ENCODE peak calls at places on chromosomes 4 and X, in seven cellular contexts. L is H9, I is H1, U is mesenchymal stem cell, K is IMR-90, X is mesendoderm, Q is trophoblast cell. V is an unnamed sample. For H3K27me3, the result is how much of the 10 kb centered on the place peaks cover.

GRCh38 chr4:16875487-16875886 is 23.0 kb downstream of the LDB2 start:
- DNase-seq in L (no peak), I (no peak), U (peak), K (peak), X (peak), Q (no peak), V (no peak)

GRCh38 chr4:175927121-175927520 is 115.1 kb upstream of the GPM6A start:
- DNase-seq in L (no peak), I (no peak), U (peak), K (no peak), X (no peak), Q (no peak), V (no peak)

GRCh38 chrX:44908198-44908597 is 35.2 kb downstream of the KDM6A start:
- DNase-seq in L (no peak), I (no peak), U (no peak), K (peak), X (no peak), Q (no peak), V (no peak)

GRCh38 chr4:176635372-176636261 is 157.1 kb downstream of the VEGFC start:
- DNase-seq in L (no peak), I (no peak), U (peak), K (peak), X (peak), Q (no peak), V (no peak)

GRCh38 chrX:145751943-145752342 is 65.7 kb upstream of the SLITRK2 start:
- DNase-seq in L (no peak), I (no peak), U (no peak), K (no peak), X (no peak), Q (no peak), V (no peak)

GRCh38 chr4:183422962-183423653 is 21.3 kb upstream of the CDKN2AIP start:
- DNase-seq in L (peak), I (no peak), U (peak), K (peak), X (no peak), Q (peak), V (no peak)

GRCh38 chr4:41887821-41888699 is 47.2 kb upstream of the TMEM33 start:
- DNase-seq in L (no peak), I (no peak), U (peak), K (peak), X (peak), Q (no peak), V (no peak)

GRCh38 chr4:181504846-181505374 is 738.3 kb upstream of the TENM3 start:
- DNase-seq in L (no peak), I (no peak), U (no peak), K (no peak), X (no peak), Q (no peak), V (no peak)

GRCh38 chr4:186299291-186299690 is 33.3 kb downstream of the F11 start:
- DNase-seq in L (no peak), I (no peak), U (no peak), K (no peak), X (no peak), Q (no peak), V (no peak)

GRCh38 chr4:146514651-146515379 is 6.9 kb downstream of the SLC10A7 start:
- DNase-seq in L (peak), I (no peak), U (no peak), K (no peak), X (peak), Q (no peak), V (no peak)

GRCh38 chrX:70500826-70501225 is 56.2 kb downstream of the DLG3 start:
- DNase-seq in L (no peak), I (no peak), U (no peak), K (no peak), X (no peak), Q (no peak), V (no peak)

GRCh38 chrX:40748977-40749376 is 13.6 kb upstream of the MED14 start:
- DNase-seq in L (no peak), I (no peak), U (no peak), K (no peak), X (no peak), Q (no peak), V (no peak)

GRCh38 chrX:120015145-120016067 is 62.1 kb downstream of the RHOXF2B start:
- DNase-seq in L (peak), I (peak), U (no peak), K (no peak), X (peak), Q (peak), V (no peak)

GRCh38 chrX:155745792-155746191 is 133.0 kb upstream of the TMLHE start:
- DNase-seq in L (no peak), I (no peak), U (peak), K (peak), X (no peak), Q (no peak), V (no peak)

GRCh38 chr4:38233727-38234478 is 273.7 kb downstream of the PTTG2 start:
- DNase-seq in L (no peak), I (peak), U (no peak), K (no peak), X (no peak), Q (no peak), V (no peak)

DNA sequence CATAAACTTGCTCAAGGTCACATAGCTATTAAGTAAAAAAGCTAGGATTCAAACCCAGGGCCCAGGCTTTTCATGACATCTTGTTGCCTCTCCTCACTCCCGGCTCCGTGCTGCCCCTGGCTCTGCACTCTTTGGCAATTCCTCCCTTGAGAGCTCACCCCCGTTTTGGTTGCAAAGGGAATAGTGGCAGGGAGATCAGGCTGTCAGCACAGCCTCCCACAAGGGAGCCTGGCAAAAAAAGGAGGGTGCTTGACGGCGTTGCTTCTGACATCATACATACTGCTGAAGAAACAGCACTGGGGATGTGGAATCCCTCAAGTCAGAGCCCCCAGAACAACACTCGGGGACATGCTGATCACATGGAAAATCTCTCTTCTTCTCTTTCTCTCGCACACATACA is 20.5 kb downstream of the IQSEC2 start:
- DNase-seq in L (no peak), I (no peak), U (no peak), K (no peak), X (no peak), Q (no peak), V (no peak)
- H3K27me3 ChIP-seq in L (under half), I (under half), U (half or more), K (under half), X (under half), Q (under half), V (under half)

GRCh38 chr4:2695661-2696060 is 60.5 kb downstream of the TNIP2 start:
- DNase-seq in L (no peak), I (no peak), U (no peak), K (no peak), X (no peak), Q (no peak), V (no peak)

GRCh38 chr4:2691952-2692435 is 64.1 kb downstream of the TNIP2 start:
- DNase-seq in L (no peak), I (no peak), U (no peak), K (no peak), X (no peak), Q (no peak), V (no peak)

GRCh38 chr4:2696423-2696822 is 59.7 kb downstream of the TNIP2 start:
- DNase-seq in L (no peak), I (no peak), U (no peak), K (no peak), X (no peak), Q (no peak), V (no peak)

GRCh38 chr4:2697995-2698414 is 58.1 kb downstream of the TNIP2 start:
- DNase-seq in L (no peak), I (no peak), U (no peak), K (no peak), X (no peak), Q (no peak), V (no peak)

GRCh38 chr4:2694691-2695090 is 61.4 kb downstream of the TNIP2 start:
- DNase-seq in L (no peak), I (no peak), U (peak), K (peak), X (no peak), Q (no peak), V (no peak)
- H3K18ac ChIP-seq in L (no peak), I (no peak), U (no peak), K (no peak), X (no peak), Q (no peak), V (no peak)

GRCh38 chrX:47915886-47916493 is 79.3 kb downstream of the ZNF81 start:
- DNase-seq in L (no peak), I (no peak), U (no peak), K (no peak), X (no peak), Q (no peak), V (no peak)

GRCh38 chrX:47918274-47918673 is 81.6 kb downstream of the ZNF81 start:
- DNase-seq in L (no peak), I (no peak), U (no peak), K (no peak), X (no peak), Q (no peak), V (no peak)
- H3K27me3 ChIP-seq in L (under half), I (under half), U (under half), K (under half), X (under half), Q (under half), V (under half)

GRCh38 chrX:2511326-2511725 is 10.6 kb upstream of the DHRSX start:
- DNase-seq in L (no peak), I (no peak), U (no peak), K (no peak), X (no peak), Q (no peak), V (no peak)

GRCh38 chrX:2514131-2514530 is 13.4 kb upstream of the DHRSX start:
- DNase-seq in L (no peak), I (no peak), U (no peak), K (no peak), X (no peak), Q (no peak), V (no peak)

GRCh38 chrX:2516612-2517011 is 15.8 kb upstream of the DHRSX start:
- DNase-seq in L (no peak), I (no peak), U (no peak), K (no peak), X (no peak), Q (no peak), V (no peak)

GRCh38 chrX:2512501-2512900 is 11.7 kb upstream of the DHRSX start:
- DNase-seq in L (no peak), I (no peak), U (no peak), K (no peak), X (no peak), Q (no peak), V (no peak)

GRCh38 chrX:2513120-2513664 is 12.4 kb upstream of the DHRSX start:
- DNase-seq in L (no peak), I (no peak), U (no peak), K (no peak), X (peak), Q (peak), V (no peak)
- H3K18ac ChIP-seq in L (no peak), I (peak), U (no peak), K (no peak), X (no peak), Q (no peak), V (no peak)

DNA sequence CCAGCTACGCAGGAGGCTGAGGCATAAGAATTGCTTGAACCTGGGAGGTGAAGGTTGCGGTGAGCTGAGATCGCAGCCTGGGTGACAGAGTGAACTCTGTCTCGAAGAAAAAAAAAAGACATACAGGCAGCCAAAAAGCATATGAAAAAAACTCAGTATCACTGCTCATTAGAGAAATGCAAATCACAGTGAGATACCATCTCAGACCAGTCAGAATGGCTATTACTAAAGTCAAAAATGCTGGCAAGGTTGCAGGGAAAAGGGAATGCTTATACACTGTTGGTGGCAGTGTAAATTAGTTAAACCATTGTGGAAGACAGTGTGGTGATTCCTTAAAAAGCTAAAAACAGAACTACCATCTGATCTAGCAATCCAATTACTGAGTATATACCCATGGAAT is 123.1 kb downstream of the CHIC2 start:
- DNase-seq in L (no peak), I (no peak), U (no peak), K (no peak), X (no peak), Q (no peak), V (no peak)
- H3K27me3 ChIP-seq in L (under half), I (under half), U (under half), K (under half), X (under half), Q (under half), V (under half)

DNA sequence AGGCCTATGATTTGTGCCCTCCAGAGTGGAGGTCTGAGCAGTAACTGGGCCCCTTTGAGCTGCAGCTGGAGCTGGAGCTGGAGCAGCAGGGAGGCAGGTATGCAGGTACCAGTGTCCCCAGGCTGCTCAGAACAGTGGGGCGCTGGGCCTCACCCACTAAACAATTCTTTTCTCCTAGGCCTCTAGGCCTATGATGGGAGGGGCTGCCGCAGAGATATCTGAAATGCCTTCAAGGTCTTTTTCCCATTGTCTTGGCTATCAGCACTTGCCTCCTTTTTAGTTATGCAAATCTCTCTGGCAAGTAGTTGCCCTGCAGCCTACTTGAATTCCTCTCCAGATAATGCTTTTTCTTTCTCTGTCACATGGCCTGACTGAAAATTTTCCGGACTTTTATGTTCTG is 79.7 kb upstream of the OTUD4 start:
- DNase-seq in L (peak), I (no peak), U (no peak), K (no peak), X (peak), Q (no peak), V (no peak)
- H3K18ac ChIP-seq in L (no peak), I (no peak), U (no peak), K (no peak), X (no peak), Q (no peak), V (no peak)

GRCh38 chr4:187363453-187363852 is 632.1 kb upstream of the ZFP42 start:
- DNase-seq in L (no peak), I (no peak), U (no peak), K (no peak), X (no peak), Q (no peak), V (no peak)

GRCh38 chr4:187357045-187357643 is 633.5 kb upstream of the FAT1 start:
- DNase-seq in L (no peak), I (no peak), U (no peak), K (no peak), X (no peak), Q (no peak), V (no peak)

GRCh38 chr4:187362937-187363336 is 632.6 kb upstream of the ZFP42 start:
- DNase-seq in L (no peak), I (no peak), U (no peak), K (no peak), X (no peak), Q (no peak), V (no peak)

GRCh38 chr4:187354740-187355139 is 631.1 kb upstream of the FAT1 start:
- DNase-seq in L (no peak), I (no peak), U (no peak), K (no peak), X (no peak), Q (peak), V (no peak)

GRCh38 chr4:187357861-187358260 is 634.2 kb upstream of the FAT1 start:
- DNase-seq in L (no peak), I (no peak), U (no peak), K (no peak), X (no peak), Q (no peak), V (no peak)
- H3K27me3 ChIP-seq in L (under half), I (under half), U (under half), K (under half), X (under half), Q (under half), V (under half)

GRCh38 chr4:163611784-163612445 is 117.4 kb downstream of the TMA16 start:
- DNase-seq in L (no peak), I (no peak), U (no peak), K (no peak), X (no peak), Q (no peak), V (no peak)

GRCh38 chr4:163611172-163611571 is 116.7 kb downstream of the TMA16 start:
- DNase-seq in L (no peak), I (no peak), U (no peak), K (no peak), X (no peak), Q (no peak), V (no peak)

GRCh38 chr4:163613375-163613774 is 118.9 kb downstream of the TMA16 start:
- DNase-seq in L (no peak), I (no peak), U (no peak), K (no peak), X (no peak), Q (no peak), V (no peak)

GRCh38 chr4:163612762-163613161 is 118.3 kb downstream of the TMA16 start:
- DNase-seq in L (no peak), I (no peak), U (no peak), K (no peak), X (no peak), Q (no peak), V (no peak)

GRCh38 chr4:163614866-163615265 is 120.4 kb downstream of the TMA16 start:
- DNase-seq in L (no peak), I (no peak), U (no peak), K (no peak), X (no peak), Q (no peak), V (no peak)
- H3K18ac ChIP-seq in L (no peak), I (no peak), U (no peak), K (no peak), X (no peak), Q (no peak), V (no peak)

GRCh38 chrX:25009407-25009806 is 6.4 kb downstream of the ARX start:
- DNase-seq in L (no peak), I (no peak), U (no peak), K (no peak), X (no peak), Q (no peak), V (no peak)
- H3K27me3 ChIP-seq in L (half or more), I (half or more), U (half or more), K (half or more), X (half or more), Q (half or more), V (half or more)